ENCODE peak calls at places on chromosome 11, in four cellular contexts. One of them, this sample, is unnamed.

GRCh38 chr11:11521306-11522002 is 100.4 kb downstream of the GALNT18 start:
- DNase-seq in GM12878: no peak
- DNase-seq in K562: no peak
- DNase-seq in SK-N-SH: no peak
- DNase-seq in this sample: no peak

GRCh38 chr11:112524808-112525207 is 264.1 kb upstream of the PLET1 start:
- DNase-seq in K562: no peak
- DNase-seq in GM12878: no peak
- DNase-seq in SK-N-SH: no peak
- DNase-seq in this sample: no peak

GRCh38 chr11:72314199-72314598 is 70.2 kb upstream of the PHOX2A start:
- DNase-seq in K562: no peak
- DNase-seq in SK-N-SH: no peak
- DNase-seq in GM12878: no peak
- DNase-seq in this sample: no peak

GRCh38 chr11:74466916-74467885 is at the start of gene KCNE3:
- DNase-seq in GM12878: no peak
- DNase-seq in SK-N-SH: no peak
- DNase-seq in K562: peak
- DNase-seq in this sample: no peak

GRCh38 chr11:33317662-33318061 is 60.5 kb downstream of the HIPK3 start:
- DNase-seq in GM12878: no peak
- DNase-seq in SK-N-SH: no peak
- DNase-seq in K562: no peak
- DNase-seq in this sample: no peak

GRCh38 chr11:33997473-33998347 is 53.8 kb upstream of the CAPRIN1 start:
- DNase-seq in GM12878: no peak
- DNase-seq in K562: no peak
- DNase-seq in SK-N-SH: peak
- DNase-seq in this sample: no peak

GRCh38 chr11:69383946-69384547 is 90.1 kb downstream of the MYEOV start:
- DNase-seq in GM12878: no peak
- DNase-seq in SK-N-SH: no peak
- DNase-seq in K562: no peak
- DNase-seq in this sample: no peak

GRCh38 chr11:72652871-72653615 is 21.2 kb downstream of the PDE2A start:
- DNase-seq in SK-N-SH: peak
- DNase-seq in K562: peak
- DNase-seq in GM12878: no peak
- DNase-seq in this sample: no peak

GRCh38 chr11:7573558-7574296 is 59.9 kb downstream of the PPFIBP2 start:
- DNase-seq in SK-N-SH: no peak
- DNase-seq in K562: peak
- DNase-seq in GM12878: no peak
- DNase-seq in this sample: peak

GRCh38 chr11:68383976-68384501 is 71.6 kb downstream of the LRP5 start:
- DNase-seq in SK-N-SH: peak
- DNase-seq in K562: peak
- DNase-seq in GM12878: no peak
- DNase-seq in this sample: peak

GRCh38 chr11:94537051-94537600 is 6.6 kb upstream of the FUT4 start:
- DNase-seq in K562: no peak
- DNase-seq in GM12878: no peak
- DNase-seq in SK-N-SH: no peak
- DNase-seq in this sample: no peak

GRCh38 chr11:61598886-61599868 is 18.3 kb upstream of the SYT7 start:
- DNase-seq in K562: no peak
- DNase-seq in GM12878: no peak
- DNase-seq in SK-N-SH: peak
- DNase-seq in this sample: no peak

GRCh38 chr11:72191961-72192381 is at the start of gene FOLR1:
- DNase-seq in SK-N-SH: no peak
- DNase-seq in GM12878: no peak
- DNase-seq in K562: peak
- DNase-seq in this sample: no peak

GRCh38 chr11:97703815-97704214 is 1314.0 kb downstream of the JRKL start:
- DNase-seq in K562: no peak
- DNase-seq in SK-N-SH: no peak
- DNase-seq in GM12878: no peak
- DNase-seq in this sample: no peak

GRCh38 chr11:93648168-93648567 is 13.3 kb upstream of the CEP295 start:
- DNase-seq in SK-N-SH: no peak
- DNase-seq in GM12878: no peak
- DNase-seq in K562: no peak
- DNase-seq in this sample: peak

GRCh38 chr11:13026722-13027121 is 17.6 kb downstream of the RASSF10 start:
- DNase-seq in SK-N-SH: no peak
- DNase-seq in K562: no peak
- DNase-seq in GM12878: no peak
- DNase-seq in this sample: no peak

GRCh38 chr11:65223031-65223430 is 38.7 kb upstream of the POLA2 start:
- DNase-seq in K562: no peak
- DNase-seq in GM12878: no peak
- DNase-seq in SK-N-SH: no peak
- DNase-seq in this sample: no peak

GRCh38 chr11:73661035-73661628 is 14.8 kb downstream of the PLEKHB1 start:
- DNase-seq in K562: peak
- DNase-seq in SK-N-SH: peak
- DNase-seq in GM12878: peak
- DNase-seq in this sample: no peak

GRCh38 chr11:94511932-94512781 is at the start of gene C11orf97:
- DNase-seq in SK-N-SH: peak
- DNase-seq in K562: peak
- DNase-seq in GM12878: no peak
- DNase-seq in this sample: peak

GRCh38 chr11:9002920-9003572 is 755 bp downstream of the NRIP3 start:
- DNase-seq in K562: no peak
- DNase-seq in GM12878: no peak
- DNase-seq in SK-N-SH: no peak
- DNase-seq in this sample: no peak

GRCh38 chr11:13126430-13126829 is 117.3 kb downstream of the RASSF10 start:
- DNase-seq in SK-N-SH: no peak
- DNase-seq in GM12878: no peak
- DNase-seq in K562: no peak
- DNase-seq in this sample: no peak

GRCh38 chr11:87150936-87151335 is 113.2 kb downstream of the TMEM135 start:
- DNase-seq in K562: no peak
- DNase-seq in SK-N-SH: no peak
- DNase-seq in GM12878: no peak
- DNase-seq in this sample: no peak

GRCh38 chr11:64845125-64845735 is 777 bp upstream of the CDC42BPG start:
- DNase-seq in SK-N-SH: no peak
- DNase-seq in GM12878: no peak
- DNase-seq in K562: no peak
- DNase-seq in this sample: peak

GRCh38 chr11:36598051-36598450 is at the start of gene RAG2:
- DNase-seq in GM12878: no peak
- DNase-seq in K562: no peak
- DNase-seq in SK-N-SH: peak
- DNase-seq in this sample: no peak

GRCh38 chr11:99988105-99988907 is 698.8 kb upstream of the ARHGAP42 start:
- DNase-seq in K562: no peak
- DNase-seq in GM12878: no peak
- DNase-seq in SK-N-SH: no peak
- DNase-seq in this sample: no peak

GRCh38 chr11:82765466-82766034 is 31.9 kb upstream of the FAM181B start:
- DNase-seq in K562: no peak
- DNase-seq in SK-N-SH: no peak
- DNase-seq in GM12878: no peak
- DNase-seq in this sample: no peak

GRCh38 chr11:102573851-102574250 is 43.3 kb upstream of the MMP7 start:
- DNase-seq in K562: no peak
- DNase-seq in GM12878: no peak
- DNase-seq in SK-N-SH: no peak
- DNase-seq in this sample: no peak

GRCh38 chr11:2121227-2122130 is 17.7 kb downstream of the IGF2 start:
- DNase-seq in GM12878: no peak
- DNase-seq in SK-N-SH: peak
- DNase-seq in K562: no peak
- DNase-seq in this sample: no peak

GRCh38 chr11:95831198-95831883 is 41.0 kb downstream of the CEP57 start:
- DNase-seq in K562: no peak
- DNase-seq in SK-N-SH: no peak
- DNase-seq in GM12878: no peak
- DNase-seq in this sample: no peak

GRCh38 chr11:42338056-42338455 is 878.6 kb upstream of the LRRC4C start:
- DNase-seq in SK-N-SH: no peak
- DNase-seq in GM12878: no peak
- DNase-seq in K562: no peak
- DNase-seq in this sample: no peak

GRCh38 chr11:12698049-12698448 is 23.8 kb downstream of the TEAD1 start:
- DNase-seq in SK-N-SH: no peak
- DNase-seq in GM12878: no peak
- DNase-seq in K562: no peak
- DNase-seq in this sample: no peak

GRCh38 chr11:95559899-95560298 is 229.7 kb downstream of the FAM76B start:
- DNase-seq in GM12878: no peak
- DNase-seq in SK-N-SH: no peak
- DNase-seq in K562: no peak
- DNase-seq in this sample: no peak

GRCh38 chr11:79543101-79543500 is 102.3 kb upstream of the TENM4 start:
- DNase-seq in SK-N-SH: no peak
- DNase-seq in GM12878: no peak
- DNase-seq in K562: no peak
- DNase-seq in this sample: no peak

GRCh38 chr11:19027829-19028595 is 32.5 kb downstream of the MRGPRX2 start:
- DNase-seq in GM12878: no peak
- DNase-seq in SK-N-SH: no peak
- DNase-seq in K562: no peak
- DNase-seq in this sample: peak

DNA sequence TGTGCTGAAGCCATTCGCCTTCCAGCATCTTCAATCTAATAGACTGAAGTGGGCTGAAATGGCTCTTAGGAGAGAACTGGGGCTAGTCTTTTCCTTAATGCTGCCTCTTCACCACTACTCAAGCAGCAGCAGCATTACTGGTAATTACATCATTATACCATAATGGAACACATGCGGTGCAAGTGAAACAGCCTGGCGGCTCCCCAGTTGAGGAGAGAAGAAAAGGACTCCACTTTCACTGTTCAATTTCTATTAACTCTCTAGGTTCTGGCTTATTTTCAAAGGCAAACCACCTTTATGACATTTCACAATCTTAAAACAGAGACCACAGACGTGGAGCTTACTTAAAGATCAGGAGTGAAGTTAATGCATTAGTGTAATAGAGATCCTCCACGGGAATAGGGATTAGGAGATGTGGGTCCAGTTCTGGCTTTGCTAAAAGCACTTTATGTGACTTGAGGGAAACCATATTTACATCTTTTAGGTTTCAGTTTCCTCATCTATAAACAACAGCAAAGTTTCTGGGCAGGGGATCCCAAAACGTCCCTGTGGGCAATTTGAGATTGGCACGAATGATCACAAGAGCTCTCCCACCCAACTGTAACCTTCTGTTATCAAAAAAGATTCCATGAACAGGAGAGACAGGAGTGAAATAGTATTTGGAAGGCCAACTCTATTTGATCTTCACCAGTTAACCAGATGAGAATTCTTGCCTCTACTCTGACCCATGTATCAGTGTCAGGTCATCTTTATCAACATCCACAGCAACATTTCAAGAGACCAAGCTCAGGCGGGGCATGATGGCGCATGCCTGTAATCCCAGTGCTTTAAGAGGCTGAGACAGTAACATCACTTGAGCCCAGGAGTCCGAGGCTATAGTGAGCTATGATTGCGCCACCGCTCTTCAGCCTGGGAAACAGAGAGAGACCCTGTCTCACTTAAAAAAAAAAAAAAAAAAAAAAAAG is 62.6 kb downstream of the GAB2 start:
- DNase-seq in K562: no peak
- DNase-seq in GM12878: no peak
- DNase-seq in SK-N-SH: peak
- DNase-seq in this sample: no peak
- TF ChIP-seq NFIC in K562: no peak
- TF ChIP-seq NFIC in GM12878: peak
- TF ChIP-seq NFIC in SK-N-SH: no peak
- TF ChIP-seq NFIC in this sample: no peak

GRCh38 chr11:119785131-119785530 is 56.1 kb upstream of the NECTIN1 start:
- DNase-seq in K562: no peak
- DNase-seq in SK-N-SH: no peak
- DNase-seq in GM12878: no peak
- DNase-seq in this sample: no peak
- TF ChIP-seq GABPA in K562: no peak
- TF ChIP-seq GABPA in SK-N-SH: no peak
- TF ChIP-seq GABPA in GM12878: no peak
- TF ChIP-seq GABPA in this sample: no peak

DNA sequence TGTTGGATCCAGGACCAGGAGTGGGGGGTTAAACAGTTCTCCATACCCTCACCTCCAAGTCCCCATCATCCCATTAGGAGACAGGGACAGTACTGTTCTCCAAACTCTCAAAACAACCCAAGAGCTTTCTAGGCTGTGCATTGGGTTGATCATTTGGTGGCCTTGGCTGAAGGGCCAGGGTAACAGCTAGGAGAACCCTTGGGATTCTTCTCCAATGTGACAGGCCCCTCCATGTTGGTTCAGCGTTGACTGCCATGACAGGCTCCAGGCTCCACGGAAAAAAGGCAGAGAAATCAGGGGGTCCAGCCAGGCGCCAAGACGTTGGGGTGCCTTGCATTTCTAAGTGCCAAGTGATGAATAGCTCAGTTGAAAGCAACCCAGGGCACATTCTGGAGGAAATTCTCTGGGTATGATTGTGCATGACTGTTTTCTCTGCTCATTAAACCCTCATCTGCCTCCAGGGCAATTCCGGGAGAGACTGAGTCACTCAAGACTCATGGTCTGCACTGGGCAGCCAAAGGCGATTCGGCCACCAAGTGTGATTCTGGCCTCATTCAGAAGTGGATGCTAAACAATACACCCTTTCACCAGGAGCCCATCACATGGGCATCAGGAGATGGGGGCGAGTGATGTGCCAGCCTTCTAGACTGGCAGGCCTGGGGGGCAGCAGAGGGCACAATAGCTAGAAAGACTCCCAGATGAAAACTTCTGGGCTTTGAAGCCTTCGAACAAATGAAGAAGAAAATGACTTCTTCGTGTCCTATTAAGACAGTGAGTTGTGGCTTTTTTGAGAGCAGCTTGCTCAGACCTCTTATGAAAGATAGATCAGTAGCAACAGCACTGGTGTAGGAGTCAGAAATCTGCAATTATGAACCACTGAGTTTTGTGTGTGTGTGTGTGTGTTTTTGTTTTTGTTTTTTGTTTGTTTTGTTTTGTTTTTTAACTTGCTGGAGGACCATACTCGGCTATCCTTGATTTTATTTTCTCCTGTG is 27.7 kb downstream of the CD44 start:
- DNase-seq in K562: no peak
- DNase-seq in SK-N-SH: no peak
- DNase-seq in GM12878: no peak
- DNase-seq in this sample: no peak
- H2AFZ ChIP-seq in K562: no peak
- H2AFZ ChIP-seq in SK-N-SH: no peak
- H2AFZ ChIP-seq in GM12878: no peak
- H2AFZ ChIP-seq in this sample: no peak

GRCh38 chr11:535519-536454 is at the start of gene HRAS:
- DNase-seq in GM12878: peak
- DNase-seq in K562: peak
- DNase-seq in SK-N-SH: peak
- DNase-seq in this sample: peak
- TF ChIP-seq NFIC in GM12878: no peak
- TF ChIP-seq NFIC in K562: no peak
- TF ChIP-seq NFIC in SK-N-SH: no peak
- TF ChIP-seq NFIC in this sample: no peak